ENCODE peak calls at places on chromosome 17, in six cellular contexts. One of them, this sample, is unnamed.

GRCh38 chr17:58691701-58692238 is at the start of gene TEX14:
- DNase-seq in AG10803: no peak
- DNase-seq in adipocyte: no peak
- DNase-seq in T-helper 17 cell: no peak
- DNase-seq in Panc1: no peak
- DNase-seq in tibial artery: no peak
- DNase-seq in this sample: no peak

GRCh38 chr17:20114466-20114865 is 105.3 kb downstream of the SPECC1 start:
- DNase-seq in AG10803: no peak
- DNase-seq in adipocyte: no peak
- DNase-seq in T-helper 17 cell: no peak
- DNase-seq in Panc1: no peak
- DNase-seq in tibial artery: no peak
- DNase-seq in this sample: no peak

GRCh38 chr17:63171428-63172205 is 205.6 kb downstream of the TANC2 start:
- DNase-seq in AG10803: peak; percentile 41
- DNase-seq in adipocyte: peak; percentile 66
- DNase-seq in T-helper 17 cell: no peak
- DNase-seq in Panc1: no peak
- DNase-seq in tibial artery: no peak
- DNase-seq in this sample: no peak

GRCh38 chr17:81635973-81636504 is 873 bp downstream of the NPLOC4 start:
- DNase-seq in AG10803: peak; percentile 49
- DNase-seq in adipocyte: no peak
- DNase-seq in T-helper 17 cell: no peak
- DNase-seq in Panc1: no peak
- DNase-seq in tibial artery: no peak
- DNase-seq in this sample: no peak

GRCh38 chr17:77645441-77646430 is 312.8 kb upstream of the TNRC6C start:
- DNase-seq in AG10803: peak; percentile 44
- DNase-seq in adipocyte: peak; percentile 6
- DNase-seq in T-helper 17 cell: no peak
- DNase-seq in Panc1: no peak
- DNase-seq in tibial artery: no peak
- DNase-seq in this sample: no peak

GRCh38 chr17:75876190-75876937 is 2.0 kb downstream of the TRIM47 start:
- DNase-seq in AG10803: no peak
- DNase-seq in adipocyte: no peak
- DNase-seq in T-helper 17 cell: peak; percentile 69
- DNase-seq in Panc1: no peak
- DNase-seq in tibial artery: peak; percentile 77
- DNase-seq in this sample: peak; percentile 79

GRCh38 chr17:16989953-16990860 is 18.3 kb upstream of the TNFRSF13B start:
- DNase-seq in AG10803: peak; percentile 77
- DNase-seq in adipocyte: peak; percentile 14
- DNase-seq in T-helper 17 cell: no peak
- DNase-seq in Panc1: no peak
- DNase-seq in tibial artery: no peak
- DNase-seq in this sample: no peak

GRCh38 chr17:28180449-28180848 is 138.0 kb downstream of the NLK start:
- DNase-seq in AG10803: peak; percentile 56
- DNase-seq in adipocyte: peak; percentile 58
- DNase-seq in T-helper 17 cell: no peak
- DNase-seq in Panc1: no peak
- DNase-seq in tibial artery: no peak
- DNase-seq in this sample: no peak

GRCh38 chr17:11144358-11145233 is 96.4 kb upstream of the SHISA6 start:
- DNase-seq in AG10803: peak; percentile 34
- DNase-seq in adipocyte: peak; percentile 21
- DNase-seq in T-helper 17 cell: no peak
- DNase-seq in Panc1: peak; percentile 10
- DNase-seq in tibial artery: no peak
- DNase-seq in this sample: peak; percentile 11

GRCh38 chr17:48283390-48283789 is 146.6 kb downstream of the SKAP1 start:
- DNase-seq in AG10803: no peak
- DNase-seq in adipocyte: no peak
- DNase-seq in T-helper 17 cell: no peak
- DNase-seq in Panc1: no peak
- DNase-seq in tibial artery: no peak
- DNase-seq in this sample: no peak

This sample was measured in keratinocyte.